ENCODE peak calls at places on chromosomes 5 and 9, in seven cellular contexts. W, K, Y, N, M, F and H are unnamed samples.
A peak's percentile ranks its signal among the peaks of the same experiment; 100 is the strongest.

GRCh38 chr9:93536874-93537273 is 39.5 kb upstream of the PHF2 start:
- DNase-seq in N (no peak), W (no peak), F (no peak), K (no peak), M (no peak), Y (no peak), H (no peak)

GRCh38 chr9:108884701-108885100 is 22.6 kb downstream of the ACTL7A start:
- DNase-seq in K (no peak), N (no peak), F (no peak), W (no peak), Y (no peak), M (no peak), H (no peak)

GRCh38 chr9:112725961-112726360 is 8.0 kb upstream of the INIP start:
- DNase-seq in Y (no peak), K (no peak), N (no peak), F (no peak), W (no peak), M (no peak), H (no peak)

GRCh38 chr9:104553261-104553660 is 15.7 kb upstream of the OR13C8 start:
- DNase-seq in Y (no peak), M (no peak), N (no peak), F (no peak), K (no peak), W (no peak), H (no peak)

GRCh38 chr5:132363431-132364112 is 5.9 kb upstream of the SLC22A5 start:
- DNase-seq in N (no peak), Y (no peak), W (no peak), M (no peak), F (peak; percentile 92), K (peak; percentile 54), H (no peak)

GRCh38 chr9:124078641-124079040 is 67.1 kb downstream of the LHX2 start:
- DNase-seq in W (no peak), M (no peak), K (no peak), F (no peak), Y (no peak), N (no peak), H (no peak)

GRCh38 chr5:124908603-124909451 is 162.4 kb upstream of the ZNF608 start:
- DNase-seq in M (peak; percentile 69), K (no peak), W (peak; percentile 52), Y (no peak), F (no peak), N (no peak), H (no peak)

GRCh38 chr5:150605546-150605945 is 34.9 kb upstream of the SYNPO start:
- DNase-seq in F (no peak), M (no peak), K (no peak), N (no peak), Y (no peak), W (no peak), H (no peak)

GRCh38 chr9:19988281-19988680 is 199.4 kb upstream of the SLC24A2 start:
- DNase-seq in M (no peak), K (no peak), W (no peak), Y (no peak), F (no peak), N (no peak), H (no peak)

GRCh38 chr9:121372563-121373400 is 2.7 kb upstream of the STOM start:
- DNase-seq in N (no peak), F (peak; percentile 69), W (peak; percentile 36), K (no peak), Y (no peak), M (no peak), H (no peak)

GRCh38 chr5:42876375-42876844 is 64.7 kb upstream of the SELENOP start:
- DNase-seq in M (no peak), K (no peak), F (no peak), Y (no peak), N (no peak), W (no peak), H (no peak)

GRCh38 chr5:164296603-164297080 is 791.2 kb downstream of the MAT2B start:
- DNase-seq in W (no peak), Y (peak; percentile 88), N (no peak), M (peak; percentile 30), K (no peak), F (no peak), H (no peak)

GRCh38 chr5:84290161-84290560 is 94.5 kb downstream of the EDIL3 start:
- DNase-seq in K (no peak), W (no peak), Y (no peak), F (no peak), M (peak; percentile 60), N (no peak), H (no peak)

GRCh38 chr9:138098908-138099791 is 221.6 kb downstream of the CACNA1B start:
- DNase-seq in Y (peak; percentile 26), N (no peak), M (no peak), W (peak; percentile 17), K (no peak), F (no peak), H (no peak)

GRCh38 chr5:31504520-31504919 is 27.4 kb downstream of the DROSHA start:
- DNase-seq in F (no peak), Y (no peak), W (no peak), M (no peak), N (no peak), K (no peak), H (no peak)

GRCh38 chr9:134403292-134403681 is 77.0 kb downstream of the RXRA start:
- DNase-seq in F (peak; percentile 86), M (no peak), Y (no peak), N (no peak), W (peak; percentile 64), K (peak; percentile 69), H (no peak)

GRCh38 chr5:153755913-153756500 is 265.5 kb downstream of the GRIA1 start:
- DNase-seq in M (no peak), K (no peak), N (no peak), F (no peak), Y (no peak), W (no peak), H (no peak)

GRCh38 chr5:136209346-136209910 is 16.5 kb upstream of the SMIM32 start:
- DNase-seq in K (no peak), M (no peak), N (no peak), Y (no peak), W (no peak), F (no peak), H (no peak)

GRCh38 chr9:88746029-88746743 is 211.2 kb downstream of the NXNL2 start:
- DNase-seq in K (no peak), F (no peak), N (peak; percentile 32), Y (no peak), W (no peak), M (no peak), H (no peak)

GRCh38 chr5:58462623-58463230 is 2.8 kb upstream of the PLK2 start:
- DNase-seq in W (peak; percentile 33), K (peak; percentile 30), N (no peak), Y (no peak), M (peak; percentile 52), F (no peak), H (no peak)

DNA sequence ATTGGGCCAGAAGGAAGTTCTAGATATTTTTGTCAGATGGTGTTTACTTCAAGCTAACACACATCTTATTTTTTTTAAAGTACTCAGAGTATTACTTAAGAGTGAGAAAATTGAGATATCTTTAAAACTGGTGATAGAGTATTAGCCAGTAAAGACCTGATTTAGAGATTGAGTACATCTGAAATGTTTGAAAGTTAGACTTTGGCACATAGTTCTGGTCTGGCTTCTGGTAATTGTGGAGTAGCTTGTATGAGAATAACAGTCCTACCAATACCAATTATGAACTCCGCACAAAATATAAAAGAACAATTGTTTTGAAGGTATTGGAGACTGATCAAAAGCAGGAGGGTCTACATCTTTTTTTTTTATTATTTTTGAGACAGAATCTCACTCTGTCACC is 44.5 kb upstream of the GLIPR2 start:
- DNase-seq in K (no peak), M (no peak), W (no peak), F (no peak), N (no peak), Y (no peak), H (no peak)
- H3K27ac ChIP-seq in K (no peak overlapping the region), M (peak overlapping the region; percentile 60), W (peak overlapping the region; percentile 28), F (peak overlapping the region; percentile 16), N (no peak overlapping the region), Y (no peak overlapping the region), H (no peak overlapping the region)

DNA sequence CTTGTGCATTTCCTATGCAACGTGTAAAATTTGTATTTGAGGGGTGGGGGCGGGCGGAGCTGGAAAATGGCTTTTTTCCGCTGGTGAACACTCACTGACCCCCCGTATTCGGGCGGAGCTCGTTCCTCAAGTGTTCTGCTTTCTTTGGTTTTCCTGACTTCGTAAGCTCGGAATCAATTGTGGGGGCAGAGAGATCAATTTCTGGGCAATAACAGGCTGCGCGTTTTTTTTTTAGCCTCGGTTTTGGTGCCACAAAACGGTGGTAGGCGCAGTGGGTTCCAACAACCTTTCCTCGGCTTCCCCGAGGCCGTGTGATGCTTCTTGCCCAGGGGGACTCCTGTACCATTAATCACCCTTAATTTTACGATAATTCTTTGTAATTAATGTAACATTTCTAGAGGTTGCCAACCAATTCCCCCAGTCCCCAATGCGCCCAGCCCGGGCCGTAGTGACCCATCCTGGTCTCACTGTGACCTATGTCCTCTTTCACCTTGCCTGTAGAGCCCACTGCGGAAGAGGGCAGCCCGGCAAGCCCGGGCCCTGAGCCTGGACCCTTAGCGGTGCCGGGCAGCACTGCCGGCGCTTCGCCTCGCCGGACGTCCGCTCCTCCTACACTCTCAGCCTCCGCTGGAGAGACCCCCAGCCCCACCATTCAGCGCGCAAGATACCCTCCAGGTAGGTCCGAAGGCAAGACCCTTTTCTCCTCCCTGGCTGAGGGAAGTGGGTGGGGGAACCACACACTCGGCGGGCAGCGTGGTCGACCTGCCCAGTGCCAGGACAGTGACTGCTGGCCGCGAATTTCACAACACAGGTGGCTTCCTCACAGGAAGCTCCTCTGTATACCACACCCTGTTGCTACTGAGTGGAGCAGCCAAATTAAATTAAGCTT is 3.7 kb downstream of the NR4A3 start:
- DNase-seq in M (no peak), K (peak; percentile 23), W (no peak), F (no peak), Y (peak; percentile 76), N (peak; percentile 39), H (no peak)
- TF ChIP-seq CTCF in M (no peak), K (no peak), W (no peak), F (no peak), Y (peak; percentile 32), N (no peak), H (no peak)

GRCh38 chr5:177603631-177604030 is 3.7 kb downstream of the B4GALT7 start:
- DNase-seq in Y (no peak), M (no peak), F (no peak), N (no peak), W (no peak), K (no peak), H (no peak)

GRCh38 chr5:177601126-177601525 is 1.2 kb downstream of the B4GALT7 start:
- DNase-seq in M (no peak), K (no peak), W (no peak), F (no peak), Y (no peak), N (no peak), H (no peak)

GRCh38 chr5:177600458-177601018 is 606 bp downstream of the B4GALT7 start:
- DNase-seq in K (no peak), Y (no peak), M (no peak), F (no peak), N (no peak), W (no peak), H (no peak)

GRCh38 chr5:177602458-177602830 is 2.5 kb downstream of the B4GALT7 start:
- DNase-seq in W (no peak), M (no peak), F (no peak), Y (no peak), N (no peak), K (no peak), H (no peak)

GRCh38 chr5:177601577-177602457 is 1.9 kb downstream of the B4GALT7 start:
- DNase-seq in Y (no peak), N (no peak), W (peak; percentile 58), K (no peak), F (no peak), M (peak; percentile 17), H (no peak)
- H3K27ac ChIP-seq in Y (no peak overlapping the region), N (no peak overlapping the region), W (peak overlapping the region; percentile 33), K (no peak overlapping the region), F (no peak overlapping the region), M (no peak overlapping the region), H (no peak overlapping the region)

GRCh38 chr9:128420651-128421473 is at the start of gene CERCAM:
- DNase-seq in N (peak; percentile 77), W (peak; percentile 55), Y (peak; percentile 83), M (peak; percentile 80), F (no peak), K (peak; percentile 70), H (peak; percentile 72)
- TF ChIP-seq CTCF in N (no peak), W (no peak), Y (no peak), M (peak; percentile 21), F (no peak), K (no peak), H (no peak)